ENCODE peak calls at places on chromosome X, in four cellular contexts. H is K562, B is WTC11, V is GM12878. S is an unnamed sample.

GRCh38 chrX:17595456-17596035 is 141.7 kb upstream of the SCML1 start:
- DNase-seq in H (no peak), B (no peak), V (no peak), S (no peak)

GRCh38 chrX:23559975-23560374 is 107.3 kb upstream of the PRDX4 start:
- DNase-seq in H (no peak), B (no peak), V (no peak), S (no peak)

GRCh38 chrX:40157228-40158035 is 59.7 kb upstream of the BCOR start:
- DNase-seq in H (no peak), B (peak), V (no peak), S (no peak)

GRCh38 chrX:386768-387575 is at the start of gene PPP2R3B:
- DNase-seq in H (peak), B (peak), V (peak), S (peak)

GRCh38 chrX:56600141-56600540 is 36.7 kb downstream of the UBQLN2 start:
- DNase-seq in H (no peak), B (no peak), V (no peak), S (peak)

GRCh38 chrX:107935664-107936433 is 46.3 kb downstream of the TEX13B start:
- DNase-seq in H (no peak), B (peak), V (no peak), S (no peak)

GRCh38 chrX:149314031-149314430 is 191.1 kb downstream of the IDS start:
- DNase-seq in H (no peak), B (no peak), V (no peak), S (no peak)

GRCh38 chrX:31170792-31171191 is 99.0 kb upstream of the FTHL17 start:
- DNase-seq in H (no peak), B (no peak), V (no peak), S (no peak)

GRCh38 chrX:43655151-43655676 is 885 bp upstream of the MAOA start:
- DNase-seq in H (no peak), B (peak), V (no peak), S (no peak)

GRCh38 chrX:74465424-74465823 is 44.1 kb downstream of the SLC16A2 start:
- DNase-seq in H (no peak), B (no peak), V (no peak), S (no peak)

GRCh38 chrX:139932077-139932900 is 564 bp downstream of the ATP11C start:
- DNase-seq in H (peak), B (peak), V (no peak), S (no peak)

GRCh38 chrX:40807384-40807783 is 72.0 kb upstream of the MED14 start:
- DNase-seq in H (no peak), B (no peak), V (no peak), S (no peak)

GRCh38 chrX:115584715-115585114 is 23.7 kb downstream of the PLS3 start:
- DNase-seq in H (no peak), B (no peak), V (no peak), S (no peak)

GRCh38 chrX:17851854-17852253 is 9.2 kb downstream of the RAI2 start:
- DNase-seq in H (no peak), B (no peak), V (no peak), S (no peak)

GRCh38 chrX:45598841-45599240 is 398.2 kb upstream of the DIPK2B start:
- DNase-seq in H (no peak), B (no peak), V (no peak), S (no peak)

GRCh38 chrX:70769659-70770232 is 138.8 kb downstream of the TEX11 start:
- DNase-seq in H (peak), B (no peak), V (no peak), S (no peak)

GRCh38 chrX:53082773-53083616 is 828 bp downstream of the TSPYL2 start:
- DNase-seq in H (no peak), B (no peak), V (no peak), S (no peak)

GRCh38 chrX:19344207-19344534 is 444 bp downstream of the PDHA1 start:
- DNase-seq in H (no peak), B (no peak), V (no peak), S (no peak)

GRCh38 chrX:153818571-153819397 is 11.6 kb downstream of the PDZD4 start:
- DNase-seq in H (peak), B (peak), V (no peak), S (no peak)

GRCh38 chrX:100648601-100649417 is 4.8 kb downstream of the SRPX2 start:
- DNase-seq in H (no peak), B (no peak), V (no peak), S (peak)

GRCh38 chrX:129842510-129843208 is 1.0 kb downstream of the ZDHHC9 start:
- DNase-seq in H (no peak), B (peak), V (no peak), S (peak)

GRCh38 chrX:145190801-145191389 is 56.4 kb upstream of the SPANXN1 start:
- DNase-seq in H (no peak), B (no peak), V (no peak), S (peak)

GRCh38 chrX:43974076-43974475 is 886 bp upstream of the NDP start:
- DNase-seq in H (no peak), B (no peak), V (no peak), S (no peak)

GRCh38 chrX:9465380-9466114 is 689 bp downstream of the TBL1X start:
- DNase-seq in H (peak), B (peak), V (no peak), S (no peak)

GRCh38 chrX:111857534-111857933 is 18.4 kb upstream of the TRPC5OS start:
- DNase-seq in H (no peak), B (no peak), V (no peak), S (no peak)

GRCh38 chrX:86348669-86349068 is 200.4 kb downstream of the DACH2 start:
- DNase-seq in H (no peak), B (peak), V (no peak), S (peak)

GRCh38 chrX:153780678-153781427 is at the start of gene SRPK3:
- DNase-seq in H (no peak), B (no peak), V (no peak), S (no peak)

GRCh38 chrX:31590581-31591113 is 518.8 kb upstream of the FTHL17 start:
- DNase-seq in H (peak), B (no peak), V (no peak), S (peak)

GRCh38 chrX:130393451-130394074 is 8.1 kb upstream of the GPR119 start:
- DNase-seq in H (peak), B (peak), V (no peak), S (peak)

GRCh38 chrX:125203379-125203736 is 116.3 kb upstream of the TEX13C start:
- DNase-seq in H (no peak), B (no peak), V (no peak), S (no peak)
- TF ChIP-seq TCF7 in H (no peak), B (no peak), V (no peak), S (no peak)

DNA sequence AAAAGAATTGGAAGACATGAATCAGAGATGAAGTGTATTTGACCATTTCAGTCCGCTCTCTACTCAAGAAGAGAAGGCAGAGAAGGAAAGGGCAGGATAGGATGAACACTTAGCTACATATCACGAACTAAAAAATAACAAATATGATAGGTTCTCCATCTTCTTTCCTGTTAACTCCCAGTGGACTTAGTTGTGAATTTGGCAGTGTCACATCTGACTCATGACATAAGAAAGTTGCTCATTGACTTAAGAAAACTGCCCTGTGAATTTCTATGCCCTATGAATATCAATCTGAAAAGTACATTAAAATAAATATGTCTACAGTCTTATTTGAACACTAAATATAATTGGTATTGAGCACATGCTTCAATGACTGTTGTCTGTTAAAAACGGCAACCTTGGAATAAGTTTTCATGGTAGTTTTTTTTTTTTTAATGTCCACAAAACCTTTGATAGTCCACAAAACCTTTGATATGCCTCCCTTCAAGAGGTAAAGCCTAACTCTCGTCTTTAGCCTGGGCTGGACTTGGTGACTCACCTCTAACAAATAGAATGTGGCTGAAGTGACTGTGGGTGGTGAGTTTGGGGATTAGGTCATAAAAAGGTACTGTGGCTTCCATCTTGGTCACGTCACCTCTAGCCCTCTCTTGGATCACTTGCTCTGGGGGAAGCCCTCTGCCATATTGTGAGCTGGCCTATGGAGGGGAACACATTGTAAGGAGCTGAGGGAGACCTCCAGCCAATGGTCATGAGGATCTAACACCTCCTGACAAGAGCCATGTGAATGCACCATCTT is 184.7 kb upstream of the S100G start:
- DNase-seq in H (no peak), B (no peak), V (no peak), S (no peak)
- TF ChIP-seq TCF7 in H (no peak), B (no peak), V (no peak), S (no peak)

DNA sequence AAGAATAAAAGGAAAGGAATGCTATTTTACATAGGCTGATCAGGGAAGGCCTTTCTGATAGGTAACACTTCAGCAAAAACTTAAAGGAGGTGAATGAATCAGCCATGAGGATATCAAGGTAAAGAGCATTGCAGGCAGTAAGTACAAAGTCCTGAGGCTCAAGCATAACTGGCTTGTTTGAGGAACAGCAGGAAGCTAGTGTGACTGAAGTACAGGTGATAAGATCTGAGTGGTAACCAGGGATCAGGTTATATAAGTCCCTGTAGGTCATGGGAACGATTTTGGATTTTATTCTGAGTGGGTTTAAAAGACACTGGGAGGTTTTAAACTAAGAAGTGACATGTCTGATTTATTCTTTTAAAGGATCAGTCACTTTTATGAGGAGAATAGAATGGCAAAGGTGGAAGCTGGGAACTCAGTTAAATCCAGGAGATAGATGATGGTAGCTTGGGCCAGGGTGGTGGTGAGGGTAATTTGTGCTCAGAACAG is 47.1 kb upstream of the THOC2 start:
- DNase-seq in H (peak), B (no peak), V (no peak), S (peak)
- TF ChIP-seq TCF7 in H (no peak), B (no peak), V (no peak), S (no peak)

GRCh38 chrX:20571611-20572010 is 304.9 kb upstream of the RPS6KA3 start:
- DNase-seq in H (no peak), B (no peak), V (no peak), S (no peak)
- TF ChIP-seq TCF7 in H (no peak), B (no peak), V (no peak), S (no peak)

GRCh38 chrX:68503830-68504229 is 5.0 kb downstream of the YIPF6 start:
- DNase-seq in H (no peak), B (no peak), V (no peak), S (no peak)

GRCh38 chrX:68500105-68500504 is 1.3 kb downstream of the YIPF6 start:
- DNase-seq in H (no peak), B (no peak), V (no peak), S (no peak)

GRCh38 chrX:68506649-68507048 is 7.8 kb downstream of the YIPF6 start:
- DNase-seq in H (no peak), B (no peak), V (no peak), S (no peak)

GRCh38 chrX:68508799-68509198 is 9.9 kb downstream of the YIPF6 start:
- DNase-seq in H (no peak), B (no peak), V (no peak), S (no peak)

DNA sequence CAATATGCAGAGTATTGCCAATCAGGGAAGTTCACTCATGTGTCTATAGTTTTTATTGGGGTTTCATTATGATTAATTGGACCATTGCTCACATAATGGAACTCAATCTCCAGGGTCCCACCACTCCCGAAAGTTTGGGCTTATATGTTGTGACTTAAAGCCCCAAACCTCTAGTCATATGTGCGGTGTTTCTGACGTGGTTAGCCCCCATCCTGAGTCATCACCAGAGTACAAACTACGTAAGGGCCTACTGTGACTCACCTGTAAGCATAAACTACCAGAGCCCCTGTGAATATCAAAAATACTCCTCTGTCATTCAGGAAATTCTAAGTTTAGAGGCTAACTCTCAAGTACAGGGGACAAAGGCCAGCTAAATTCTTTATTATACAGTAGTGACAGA is 5.4 kb downstream of the YIPF6 start:
- DNase-seq in H (no peak), B (no peak), V (no peak), S (no peak)
- TF ChIP-seq TCF7 in H (no peak), B (no peak), V (no peak), S (no peak)

GRCh38 chrX:151015684-151016083 is 32.5 kb downstream of the HMGB3 start:
- DNase-seq in H (no peak), B (no peak), V (no peak), S (no peak)

DNA sequence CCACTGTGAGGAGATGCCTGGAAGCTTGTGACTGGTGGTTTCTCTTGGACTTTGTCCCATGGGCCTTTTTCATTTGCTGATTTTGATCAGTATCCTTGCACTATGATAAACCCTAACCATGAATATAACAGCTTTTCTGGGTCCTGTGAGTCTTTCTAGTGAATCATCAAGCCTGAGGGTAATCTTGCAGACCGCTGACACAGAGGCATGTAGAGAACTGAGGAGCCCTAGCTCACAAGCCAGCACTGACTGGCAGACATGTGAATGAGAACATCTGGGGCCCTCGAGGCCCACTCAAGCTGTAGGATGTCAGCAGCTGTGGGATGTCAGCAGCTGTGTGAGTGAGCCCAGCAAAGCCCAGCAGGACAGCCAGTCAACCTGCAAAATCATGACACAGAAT is 36.7 kb downstream of the HMGB3 start:
- DNase-seq in H (no peak), B (no peak), V (no peak), S (no peak)
- TF ChIP-seq TCF7 in H (no peak), B (no peak), V (no peak), S (no peak)

DNA sequence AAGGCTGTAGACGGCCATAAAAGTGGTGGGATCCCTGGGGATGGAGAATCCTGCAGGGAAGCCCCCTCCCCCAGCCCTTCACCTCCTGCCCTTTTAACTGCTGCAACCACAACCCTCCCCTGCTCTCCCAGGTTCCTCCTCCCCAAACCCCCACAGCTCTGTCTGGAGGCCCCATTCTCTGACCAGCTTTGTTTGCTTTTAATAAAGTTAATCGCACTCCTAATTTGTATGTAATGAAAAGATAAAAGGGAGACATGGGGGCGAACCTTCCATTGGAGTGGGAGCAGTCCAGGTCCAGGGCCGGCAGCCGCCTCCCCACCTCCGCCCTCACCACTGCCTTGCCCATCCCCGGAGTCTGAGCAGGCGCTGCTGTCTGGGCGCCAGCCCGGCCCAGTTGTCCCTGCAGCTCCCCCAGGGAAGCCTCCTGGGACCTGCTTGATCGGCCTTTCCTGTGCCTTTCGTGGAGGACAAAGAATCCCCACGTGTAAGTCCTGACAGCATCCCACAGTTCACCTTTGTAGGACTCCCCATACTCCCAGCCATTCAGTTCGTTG is 84.3 kb downstream of the PJA1 start:
- DNase-seq in H (no peak), B (no peak), V (no peak), S (no peak)
- TF ChIP-seq TCF7 in H (no peak), B (no peak), V (no peak), S (no peak)

S was measured in HepG2.